ENCODE peak calls at places on chromosome 15, in nine cellular contexts. M, Z, S, X, G, P, Q, I and V are unnamed samples. For H3K4me1, the result is how much of the 10 kb centered on the place peaks cover.

GRCh38 chr15:33490703-33491102 is 179.9 kb downstream of the RYR3 start:
- DNase-seq in M (no peak), Z (no peak), S (no peak), X (no peak), G (no peak), P (no peak), Q (no peak), I (no peak), V (no peak)

GRCh38 chr15:58926823-58927222 is 6.7 kb downstream of the SLTM start:
- DNase-seq in M (no peak), Z (no peak), S (no peak), X (no peak), G (no peak), P (no peak), Q (no peak), I (no peak), V (no peak)

GRCh38 chr15:28153492-28154119 is 54.5 kb upstream of the OCA2 start:
- DNase-seq in M (no peak), Z (no peak), S (no peak), X (no peak), G (no peak), P (no peak), Q (no peak), I (no peak), V (no peak)

GRCh38 chr15:92661069-92661468 is 5.5 kb upstream of the FAM174B start:
- DNase-seq in M (no peak), Z (no peak), S (no peak), X (no peak), G (no peak), P (no peak), Q (no peak), I (no peak), V (no peak)

GRCh38 chr15:77527164-77527778 is 105.4 kb downstream of the LINGO1 start:
- DNase-seq in M (peak), Z (no peak), S (no peak), X (peak), G (peak), P (peak), Q (no peak), I (no peak), V (no peak)

GRCh38 chr15:30922469-30923311 is 19.0 kb downstream of the FAN1 start:
- DNase-seq in M (peak), Z (no peak), S (peak), X (peak), G (no peak), P (no peak), Q (no peak), I (no peak), V (peak)

GRCh38 chr15:61101543-61101942 is 127.6 kb downstream of the RORA start:
- DNase-seq in M (no peak), Z (no peak), S (no peak), X (no peak), G (no peak), P (no peak), Q (no peak), I (no peak), V (no peak)

GRCh38 chr15:45200799-45201556 is 13.2 kb upstream of the SHF start:
- DNase-seq in M (peak), Z (peak), S (peak), X (peak), G (peak), P (peak), Q (peak), I (peak), V (peak)

GRCh38 chr15:81115054-81115939 is 18.8 kb upstream of the CFAP161 start:
- DNase-seq in M (no peak), Z (no peak), S (no peak), X (no peak), G (no peak), P (no peak), Q (no peak), I (no peak), V (no peak)

GRCh38 chr15:81117136-81117535 is 16.9 kb upstream of the CFAP161 start:
- DNase-seq in M (no peak), Z (no peak), S (no peak), X (no peak), G (peak), P (no peak), Q (no peak), I (no peak), V (no peak)

GRCh38 chr15:81117581-81117980 is 16.5 kb upstream of the CFAP161 start:
- DNase-seq in M (no peak), Z (no peak), S (no peak), X (no peak), G (no peak), P (no peak), Q (no peak), I (no peak), V (no peak)

GRCh38 chr15:81120069-81120468 is 14.0 kb upstream of the CFAP161 start:
- DNase-seq in M (no peak), Z (no peak), S (no peak), X (peak), G (no peak), P (no peak), Q (no peak), I (no peak), V (no peak)

DNA sequence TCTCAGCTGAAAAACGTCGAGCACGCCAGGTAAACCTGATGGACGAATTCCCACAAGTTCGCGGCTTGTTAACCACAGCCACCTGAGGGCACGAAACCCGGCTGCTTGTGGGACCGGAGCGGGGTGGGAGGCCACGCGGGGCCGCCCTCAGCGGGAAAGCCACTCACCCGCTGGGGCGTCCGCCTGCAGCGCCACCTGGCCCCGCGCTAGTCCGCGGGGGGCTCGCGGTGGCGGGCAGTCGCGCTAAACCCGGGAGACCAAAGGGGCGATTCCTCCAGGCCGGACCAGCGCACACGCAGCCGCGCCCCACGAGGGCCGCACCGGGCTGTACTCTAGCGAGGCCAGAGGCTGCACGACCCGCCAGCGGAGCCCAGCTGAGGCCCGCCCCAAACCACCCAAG is 15.7 kb upstream of the CFAP161 start:
- DNase-seq in M (no peak), Z (no peak), S (no peak), X (no peak), G (no peak), P (no peak), Q (peak), I (no peak), V (no peak)
- H3K4me3 ChIP-seq in M (no peak), Z (no peak), S (no peak), X (no peak), G (no peak), P (no peak), Q (no peak), I (no peak), V (no peak)

GRCh38 chr15:65037279-65037678 is 7.8 kb upstream of the MTFMT start:
- DNase-seq in M (no peak), Z (peak), S (no peak), X (no peak), G (no peak), P (no peak), Q (no peak), I (no peak), V (peak)

GRCh38 chr15:65033659-65034269 is 4.3 kb upstream of the MTFMT start:
- DNase-seq in M (no peak), Z (peak), S (peak), X (peak), G (peak), P (no peak), Q (no peak), I (no peak), V (peak)

GRCh38 chr15:65038428-65038827 is 6.8 kb upstream of the SLC51B start:
- DNase-seq in M (no peak), Z (no peak), S (no peak), X (no peak), G (no peak), P (no peak), Q (no peak), I (no peak), V (peak)

GRCh38 chr15:65032823-65033537 is 3.5 kb upstream of the MTFMT start:
- DNase-seq in M (peak), Z (peak), S (peak), X (peak), G (peak), P (peak), Q (peak), I (no peak), V (peak)

GRCh38 chr15:65034719-65035118 is 5.3 kb upstream of the MTFMT start:
- DNase-seq in M (no peak), Z (no peak), S (no peak), X (no peak), G (no peak), P (no peak), Q (no peak), I (no peak), V (no peak)
- H3K4me1 ChIP-seq in M (under half), Z (under half), S (under half), X (under half), G (under half), P (under half), Q (under half), I (under half), V (under half)

GRCh38 chr15:99168601-99169580 is 64.0 kb downstream of the SYNM start:
- DNase-seq in M (no peak), Z (no peak), S (no peak), X (no peak), G (no peak), P (no peak), Q (no peak), I (no peak), V (no peak)

GRCh38 chr15:99165956-99166689 is 61.2 kb downstream of the SYNM start:
- DNase-seq in M (no peak), Z (no peak), S (no peak), X (no peak), G (no peak), P (no peak), Q (no peak), I (no peak), V (no peak)

GRCh38 chr15:99169769-99170311 is 65.0 kb downstream of the SYNM start:
- DNase-seq in M (peak), Z (no peak), S (peak), X (no peak), G (peak), P (no peak), Q (peak), I (no peak), V (no peak)

GRCh38 chr15:99167201-99167600 is 62.3 kb downstream of the SYNM start:
- DNase-seq in M (no peak), Z (no peak), S (no peak), X (no peak), G (no peak), P (no peak), Q (no peak), I (no peak), V (no peak)

DNA sequence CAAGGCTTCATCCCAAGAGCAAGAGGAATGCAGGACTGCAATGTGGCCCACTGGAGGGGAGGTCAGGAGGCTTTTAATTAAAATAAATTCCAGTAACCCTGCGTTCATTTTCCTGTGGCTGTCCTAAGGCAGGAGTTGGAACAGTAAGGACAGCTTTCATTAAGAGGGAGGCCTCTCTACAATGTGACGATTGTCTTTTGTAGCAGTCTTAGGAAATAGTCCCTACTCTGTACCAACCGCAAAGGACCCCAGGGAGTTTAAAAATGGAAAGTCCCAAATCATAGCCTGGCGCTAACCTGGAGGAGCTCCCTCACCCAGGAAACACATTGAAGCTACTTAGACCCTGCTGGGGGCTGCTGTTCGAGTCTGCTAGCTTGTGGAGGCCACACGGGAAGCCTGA is 62.8 kb downstream of the SYNM start:
- DNase-seq in M (no peak), Z (no peak), S (no peak), X (no peak), G (no peak), P (no peak), Q (no peak), I (no peak), V (no peak)
- H3K4me3 ChIP-seq in M (no peak), Z (no peak), S (no peak), X (no peak), G (no peak), P (no peak), Q (no peak), I (no peak), V (no peak)

GRCh38 chr15:66744610-66745279 is 42.7 kb downstream of the SMAD6 start:
- DNase-seq in M (peak), Z (no peak), S (no peak), X (no peak), G (no peak), P (no peak), Q (no peak), I (no peak), V (no peak)
- H3K4me1 ChIP-seq in M (under half), Z (under half), S (under half), X (half or more), G (under half), P (under half), Q (under half), I (under half), V (under half)

GRCh38 chr15:29859981-29860745 is 37.9 kb upstream of the TJP1 start:
- DNase-seq in M (no peak), Z (no peak), S (no peak), X (peak), G (peak), P (no peak), Q (no peak), I (peak), V (no peak)
- H3K4me3 ChIP-seq in M (no peak), Z (no peak), S (no peak), X (no peak), G (no peak), P (no peak), Q (no peak), I (no peak), V (no peak)

GRCh38 chr15:66746231-66746605 is 44.2 kb downstream of the SMAD6 start:
- DNase-seq in M (peak), Z (no peak), S (no peak), X (no peak), G (no peak), P (no peak), Q (no peak), I (no peak), V (no peak)
- H3K4me1 ChIP-seq in M (under half), Z (under half), S (under half), X (half or more), G (under half), P (under half), Q (half or more), I (under half), V (under half)

GRCh38 chr15:57680021-57680420 is 26.5 kb upstream of the POLR2M start:
- DNase-seq in M (no peak), Z (peak), S (no peak), X (peak), G (peak), P (no peak), Q (no peak), I (no peak), V (no peak)

GRCh38 chr15:57675481-57676181 is 30.9 kb upstream of the POLR2M start:
- DNase-seq in M (no peak), Z (peak), S (no peak), X (peak), G (no peak), P (no peak), Q (peak), I (no peak), V (no peak)

GRCh38 chr15:57681011-57681410 is 25.5 kb upstream of the POLR2M start:
- DNase-seq in M (no peak), Z (no peak), S (no peak), X (no peak), G (no peak), P (no peak), Q (no peak), I (no peak), V (no peak)

GRCh38 chr15:57677206-57677605 is 29.3 kb upstream of the POLR2M start:
- DNase-seq in M (no peak), Z (no peak), S (no peak), X (no peak), G (no peak), P (no peak), Q (no peak), I (no peak), V (no peak)

DNA sequence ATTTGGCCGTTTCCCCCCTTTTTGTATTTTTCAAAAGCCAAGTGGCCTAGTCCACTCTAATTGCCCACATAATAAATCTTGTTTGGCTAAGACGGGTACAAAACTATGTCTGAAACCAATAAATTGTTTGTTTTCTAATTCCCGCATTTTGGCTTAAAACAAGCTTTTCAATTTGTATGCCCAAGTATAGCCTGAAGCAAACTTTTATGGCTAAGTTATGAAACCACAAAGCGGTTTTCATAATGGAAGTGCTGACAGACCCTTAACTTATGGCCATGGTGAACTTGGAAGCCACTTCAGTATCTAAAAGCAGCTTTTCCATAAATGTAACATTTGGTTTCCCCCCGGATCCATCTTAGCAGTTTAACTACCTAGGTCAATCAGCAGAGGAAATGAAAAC is 29.9 kb upstream of the POLR2M start:
- DNase-seq in M (no peak), Z (no peak), S (no peak), X (no peak), G (no peak), P (no peak), Q (no peak), I (no peak), V (no peak)
- H3K4me3 ChIP-seq in M (no peak), Z (no peak), S (no peak), X (no peak), G (no peak), P (no peak), Q (no peak), I (no peak), V (no peak)